ENCODE peak calls at places on chromosomes 16 and 17, in nine cellular contexts. W, D, Y, J, E, A, G, B and U are unnamed samples.

GRCh38 chr17:67132366-67132765 is 88.0 kb downstream of the CACNG1 start:
- DNase-seq in W (no peak), D (no peak), Y (no peak), J (no peak), E (no peak), A (no peak), G (no peak), B (no peak), U (no peak)

GRCh38 chr16:1262846-1263221 is 7.0 kb downstream of the TPSD1 start:
- DNase-seq in W (no peak), D (no peak), Y (no peak), J (no peak), E (no peak), A (no peak), G (no peak), B (no peak), U (no peak)

GRCh38 chr17:74089869-74090464 is 113.5 kb upstream of the RPL38 start:
- DNase-seq in W (peak), D (peak), Y (peak), J (peak), E (no peak), A (peak), G (peak), B (no peak), U (peak)

GRCh38 chr17:16470302-16470701 is 21.7 kb downstream of the LRRC75A start:
- DNase-seq in W (no peak), D (no peak), Y (no peak), J (no peak), E (no peak), A (no peak), G (no peak), B (no peak), U (peak)

GRCh38 chr16:56606688-56607618 is 1.4 kb upstream of the MT2A start:
- DNase-seq in W (peak), D (no peak), Y (peak), J (no peak), E (peak), A (no peak), G (no peak), B (no peak), U (peak)

GRCh38 chr17:73697872-73698271 is 53.6 kb upstream of the SDK2 start:
- DNase-seq in W (no peak), D (no peak), Y (no peak), J (no peak), E (no peak), A (no peak), G (no peak), B (no peak), U (no peak)

GRCh38 chr17:29390856-29391631 is 881 bp downstream of the TAOK1 start:
- DNase-seq in W (peak), D (no peak), Y (no peak), J (no peak), E (peak), A (peak), G (peak), B (no peak), U (peak)

GRCh38 chr16:85574672-85575475 is 38.2 kb upstream of the GSE1 start:
- DNase-seq in W (no peak), D (no peak), Y (no peak), J (no peak), E (no peak), A (no peak), G (peak), B (no peak), U (no peak)

GRCh38 chr16:66925322-66925840 is at the start of gene RRAD:
- DNase-seq in W (no peak), D (no peak), Y (no peak), J (no peak), E (peak), A (no peak), G (no peak), B (no peak), U (peak)

GRCh38 chr16:23521965-23522364 is 11.7 kb upstream of the GGA2 start:
- DNase-seq in W (no peak), D (no peak), Y (no peak), J (no peak), E (no peak), A (no peak), G (no peak), B (no peak), U (no peak)

GRCh38 chr16:56935201-56935600 is 3.3 kb downstream of the HERPUD1 start:
- DNase-seq in W (no peak), D (no peak), Y (no peak), J (no peak), E (no peak), A (no peak), G (no peak), B (no peak), U (no peak)

GRCh38 chr17:58253082-58253481 is 14.7 kb downstream of the LPO start:
- DNase-seq in W (no peak), D (no peak), Y (no peak), J (no peak), E (no peak), A (no peak), G (no peak), B (no peak), U (no peak)